ENCODE peak calls at places on chromosomes 11 and 22, in six cellular contexts. B, F, A, Z, J and X are unnamed samples.

GRCh38 chr11:13983081-13983751 is 20.7 kb downstream of the SPON1 start:
- DNase-seq in B (peak), F (no peak), A (no peak), Z (no peak), J (peak), X (no peak)

GRCh38 chr11:65366340-65366773 is 11.8 kb downstream of the TIGD3 start:
- DNase-seq in B (peak), F (peak), A (no peak), Z (peak), J (peak), X (peak)

GRCh38 chr11:118003021-118003423 is 16.8 kb downstream of the IL10RA start:
- DNase-seq in B (no peak), F (no peak), A (no peak), Z (no peak), J (no peak), X (no peak)

GRCh38 chr11:33684003-33684715 is 16.5 kb downstream of the C11orf91 start:
- DNase-seq in B (no peak), F (no peak), A (no peak), Z (no peak), J (no peak), X (no peak)

GRCh38 chr11:96256604-96257003 is 86.4 kb downstream of the MAML2 start:
- DNase-seq in B (no peak), F (no peak), A (no peak), Z (peak), J (no peak), X (no peak)

GRCh38 chr11:61580292-61580888 is 486 bp downstream of the SYT7 start:
- DNase-seq in B (no peak), F (peak), A (no peak), Z (no peak), J (no peak), X (no peak)

GRCh38 chr11:102553835-102554282 is 23.3 kb upstream of the MMP7 start:
- DNase-seq in B (no peak), F (peak), A (no peak), Z (no peak), J (no peak), X (peak)

GRCh38 chr22:43234299-43234988 is 47.5 kb upstream of the TTLL12 start:
- DNase-seq in B (no peak), F (no peak), A (no peak), Z (no peak), J (no peak), X (no peak)

GRCh38 chr11:4699697-4700435 is 2.2 kb upstream of the OR51E2 start:
- DNase-seq in B (no peak), F (no peak), A (no peak), Z (no peak), J (no peak), X (no peak)

GRCh38 chr11:23897453-23898289 is 599.2 kb upstream of the LUZP2 start:
- DNase-seq in B (peak), F (peak), A (no peak), Z (peak), J (peak), X (peak)

GRCh38 chr11:69401715-69402114 is 79.7 kb upstream of the LINC01488 start:
- DNase-seq in B (no peak), F (no peak), A (no peak), Z (no peak), J (no peak), X (no peak)

GRCh38 chr11:110467556-110467955 is 37.8 kb downstream of the FDX1 start:
- DNase-seq in B (no peak), F (no peak), A (no peak), Z (no peak), J (no peak), X (no peak)

GRCh38 chr22:50299724-50300619 is 7.5 kb downstream of the PLXNB2 start:
- DNase-seq in B (no peak), F (no peak), A (no peak), Z (no peak), J (no peak), X (no peak)
- H3K4me3 ChIP-seq in B (no peak), F (no peak), A (peak), Z (no peak), J (no peak), X (peak)

GRCh38 chr22:25216230-25216629 is 3.2 kb upstream of the CRYBB2 start:
- DNase-seq in B (no peak), F (no peak), A (no peak), Z (no peak), J (no peak), X (no peak)
- TF ChIP-seq CTCF in B (no peak), F (no peak), A (no peak), Z (no peak), J (no peak), X (no peak)

DNA sequence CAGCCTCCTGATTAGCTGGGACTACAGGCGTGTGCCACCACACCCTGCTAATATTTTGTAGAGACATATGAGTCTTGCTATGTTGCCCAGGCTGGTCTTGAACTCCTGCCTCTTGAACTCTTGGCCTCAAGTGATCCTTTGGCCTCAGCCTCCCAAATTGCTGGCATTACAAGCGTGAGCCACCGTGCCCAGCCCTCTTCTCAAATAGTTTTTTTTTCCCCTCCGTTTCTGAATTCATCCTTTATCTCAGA is 11.8 kb downstream of the TBX1 start:
- DNase-seq in B (no peak), F (no peak), A (no peak), Z (no peak), J (no peak), X (no peak)
- H3K4me3 ChIP-seq in B (no peak), F (no peak), A (no peak), Z (no peak), J (no peak), X (no peak)

DNA sequence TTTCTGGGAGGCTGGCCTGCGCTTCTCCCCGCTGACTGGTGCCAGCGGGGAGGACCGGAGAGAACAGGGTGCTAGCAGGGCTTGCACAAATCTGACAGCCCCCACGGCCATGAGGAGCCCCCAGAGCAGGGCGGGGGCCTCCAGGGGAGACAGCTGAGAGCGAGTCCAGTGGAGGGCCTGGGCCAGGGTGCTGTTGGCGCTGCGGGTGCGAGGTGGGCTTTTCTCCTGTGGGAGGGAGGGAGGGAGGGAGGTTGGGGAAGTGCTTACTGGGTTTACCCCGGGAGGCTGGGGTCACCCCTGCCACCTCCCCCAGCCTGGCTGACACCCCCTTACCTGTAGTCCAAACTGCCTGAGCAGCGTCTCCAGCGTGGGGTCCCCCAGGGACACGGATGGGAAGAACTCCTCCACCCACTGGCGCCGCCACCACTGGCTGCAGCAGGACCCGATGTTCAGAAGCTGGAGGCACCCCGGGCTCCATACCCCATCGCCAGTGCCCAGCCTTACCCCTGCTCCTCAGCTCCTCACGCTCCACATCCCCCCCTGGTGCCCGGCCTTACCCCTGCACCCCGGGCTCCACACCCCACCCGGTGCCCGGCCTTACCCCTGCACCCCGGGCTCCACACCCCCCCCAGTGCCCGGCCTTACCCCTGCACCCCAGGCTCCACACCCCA is 3.9 kb downstream of the LMF2 start:
- DNase-seq in B (no peak), F (no peak), A (no peak), Z (no peak), J (no peak), X (no peak)
- TF ChIP-seq CTCF in B (peak), F (no peak), A (no peak), Z (peak), J (no peak), X (peak)